ENCODE peak calls at places on chromosomes 13 and 19, in five cellular contexts. T is tibial nerve, K is heart left ventricle, Q is IMR-90, M is thyroid gland. E is an unnamed sample.

GRCh38 chr13:108903613-108904012 is 274.2 kb downstream of the MYO16 start:
- DNase-seq in K (no peak), T (no peak), M (no peak), Q (no peak), E (no peak)

GRCh38 chr13:97911311-97912138 is 42.0 kb upstream of the IPO5 start:
- DNase-seq in K (no peak), M (peak), Q (peak), T (no peak), E (peak)

GRCh38 chr13:56349866-56350265 is 790.9 kb upstream of the PRR20A start:
- DNase-seq in T (no peak), M (no peak), Q (no peak), K (no peak), E (no peak)

GRCh38 chr19:35018379-35018778 is 11.9 kb upstream of the SCN1B start:
- DNase-seq in M (no peak), K (no peak), T (no peak), Q (no peak), E (no peak)

GRCh38 chr13:74104661-74105275 is 29.4 kb downstream of the KLF12 start:
- DNase-seq in K (no peak), M (no peak), Q (no peak), T (no peak), E (no peak)

GRCh38 chr19:11401808-11402543 is 17.1 kb downstream of the RGL3 start:
- DNase-seq in Q (no peak), K (no peak), T (no peak), M (no peak), E (no peak)

GRCh38 chr13:113832204-113832603 is 31.7 kb downstream of the GAS6 start:
- DNase-seq in K (no peak), Q (no peak), T (no peak), M (no peak), E (no peak)

GRCh38 chr13:99617474-99618255 is 116.4 kb downstream of the TM9SF2 start:
- DNase-seq in T (peak), M (peak), K (no peak), Q (peak), E (peak)

GRCh38 chr19:20167020-20167644 is at the start of gene ZNF486:
- DNase-seq in K (peak), M (peak), Q (peak), T (peak), E (peak)

GRCh38 chr13:59527500-59527899 is 636.2 kb downstream of the DIAPH3 start:
- DNase-seq in T (no peak), K (no peak), M (no peak), Q (no peak), E (no peak)

GRCh38 chr13:89763011-89763410 is 1584.5 kb upstream of the MIR17HG start:
- DNase-seq in M (no peak), K (no peak), Q (no peak), T (no peak), E (no peak)

GRCh38 chr19:16268676-16269319 is 55.8 kb upstream of the KLF2 start:
- DNase-seq in T (no peak), Q (no peak), M (no peak), K (no peak), E (no peak)

GRCh38 chr19:55688422-55689218 is 13.6 kb downstream of the EPN1 start:
- DNase-seq in K (no peak), Q (no peak), M (no peak), T (no peak), E (peak)

DNA sequence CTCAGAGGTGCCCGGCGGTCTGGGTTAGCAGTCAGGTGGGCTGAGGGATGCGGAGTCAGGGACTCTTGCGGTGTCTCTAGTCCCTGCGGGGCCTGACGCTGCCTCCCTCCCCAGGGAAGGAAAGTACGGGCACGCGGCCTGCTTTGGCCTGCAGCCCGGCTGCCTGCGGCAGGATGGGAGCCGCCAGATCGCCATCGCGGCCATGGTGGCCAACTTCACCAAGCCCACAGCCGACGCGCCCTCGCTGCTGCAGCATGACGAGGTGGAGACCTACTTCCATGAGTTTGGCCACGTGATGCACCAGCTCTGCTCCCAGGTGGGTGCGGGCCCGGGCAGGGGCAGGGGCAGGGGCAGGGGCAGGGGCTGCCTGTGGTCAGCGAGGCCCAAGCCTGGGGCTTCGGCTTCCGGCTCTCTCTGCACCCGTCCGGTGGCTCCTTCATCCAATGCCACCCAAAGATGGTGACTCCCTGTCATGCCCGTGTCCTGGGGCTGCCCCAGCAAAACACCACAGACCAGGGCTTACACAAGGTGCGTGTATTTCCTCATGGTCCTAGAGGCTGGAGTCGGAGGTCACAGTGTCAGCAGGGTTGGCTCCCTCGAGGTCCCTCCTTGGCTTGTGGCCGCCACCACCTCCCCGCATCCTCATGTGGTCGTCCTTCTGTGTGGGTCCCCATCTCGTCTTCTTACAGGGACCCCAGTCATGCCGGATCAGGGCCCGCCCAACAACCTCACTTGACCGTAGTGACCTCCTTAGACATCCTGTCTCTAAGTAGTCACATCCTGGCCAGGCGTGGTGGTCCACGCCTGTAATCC is 11.3 kb upstream of the ZNF554 start:
- DNase-seq in M (no peak), K (no peak), T (no peak), Q (no peak), E (no peak)
- TF ChIP-seq POLR2A in M (no peak), K (no peak), T (no peak), Q (no peak), E (no peak)

DNA sequence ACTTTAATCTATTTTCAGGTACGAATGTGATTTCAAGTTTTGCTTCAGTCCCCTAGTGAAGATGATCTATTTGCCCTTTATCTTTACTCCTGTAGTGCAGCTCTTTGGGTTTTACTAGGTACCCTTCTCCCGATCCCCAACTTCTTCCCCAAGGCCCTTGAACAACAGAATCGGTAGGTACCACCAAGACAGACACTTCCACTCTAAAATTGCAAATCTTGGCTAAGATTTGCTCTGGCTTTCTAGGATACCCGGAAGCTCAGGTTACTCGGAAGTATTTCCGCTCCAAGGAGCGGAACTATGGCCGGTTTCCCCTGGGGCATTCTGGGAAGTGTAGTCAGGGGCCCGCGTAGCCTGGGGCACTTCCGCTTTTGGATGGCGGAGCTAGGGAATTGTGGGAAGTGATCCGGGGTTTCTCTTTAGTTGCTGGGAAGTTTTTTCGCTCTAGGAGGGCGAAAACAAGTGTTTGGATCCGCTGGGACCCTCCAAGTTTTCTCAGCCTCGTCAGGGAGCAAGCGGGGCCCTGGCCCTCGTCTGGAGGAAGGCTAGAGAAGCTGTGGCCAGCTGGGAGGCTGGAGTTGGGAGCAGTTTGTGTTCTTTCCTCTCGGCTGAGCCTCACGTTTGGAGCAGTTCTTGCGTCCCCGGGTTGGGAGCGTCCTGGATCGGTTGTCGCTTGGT is 5.1 kb upstream of the ZNF227 start:
- DNase-seq in K (peak), Q (peak), T (peak), M (peak), E (peak)
- TF ChIP-seq POLR2A in K (peak), Q (no peak), T (no peak), M (peak), E (peak)

GRCh38 chr19:32971012-32971595 is 654 bp downstream of the CEP89 start:
- DNase-seq in K (no peak), Q (no peak), T (no peak), M (no peak), E (no peak)

GRCh38 chr19:32966750-32967149 is 5.0 kb downstream of the CEP89 start:
- DNase-seq in M (no peak), K (no peak), T (no peak), Q (no peak), E (no peak)

GRCh38 chr19:32976223-32976805 is 4.3 kb downstream of the FAAP24 start:
- DNase-seq in M (peak), T (peak), Q (peak), K (peak), E (peak)

GRCh38 chr19:32969549-32969948 is 2.2 kb downstream of the CEP89 start:
- DNase-seq in T (no peak), K (no peak), Q (no peak), M (no peak), E (no peak)

GRCh38 chr19:32971715-32972540 is at the start of the genes CEP89 and FAAP24:
- DNase-seq in K (peak), M (peak), Q (peak), T (peak), E (peak)
- TF ChIP-seq POLR2A in K (peak), M (peak), Q (peak), T (no peak), E (peak)

GRCh38 chr19:57302020-57302465 is 18.2 kb upstream of the ZNF543 start:
- DNase-seq in K (no peak), M (peak), T (no peak), Q (peak), E (peak)

GRCh38 chr19:57308514-57308913 is 11.8 kb upstream of the ZNF543 start:
- DNase-seq in T (no peak), Q (no peak), K (no peak), M (no peak), E (no peak)

GRCh38 chr19:57305056-57305455 is 15.2 kb upstream of the ZNF543 start:
- DNase-seq in M (no peak), Q (no peak), T (no peak), K (no peak), E (no peak)

DNA sequence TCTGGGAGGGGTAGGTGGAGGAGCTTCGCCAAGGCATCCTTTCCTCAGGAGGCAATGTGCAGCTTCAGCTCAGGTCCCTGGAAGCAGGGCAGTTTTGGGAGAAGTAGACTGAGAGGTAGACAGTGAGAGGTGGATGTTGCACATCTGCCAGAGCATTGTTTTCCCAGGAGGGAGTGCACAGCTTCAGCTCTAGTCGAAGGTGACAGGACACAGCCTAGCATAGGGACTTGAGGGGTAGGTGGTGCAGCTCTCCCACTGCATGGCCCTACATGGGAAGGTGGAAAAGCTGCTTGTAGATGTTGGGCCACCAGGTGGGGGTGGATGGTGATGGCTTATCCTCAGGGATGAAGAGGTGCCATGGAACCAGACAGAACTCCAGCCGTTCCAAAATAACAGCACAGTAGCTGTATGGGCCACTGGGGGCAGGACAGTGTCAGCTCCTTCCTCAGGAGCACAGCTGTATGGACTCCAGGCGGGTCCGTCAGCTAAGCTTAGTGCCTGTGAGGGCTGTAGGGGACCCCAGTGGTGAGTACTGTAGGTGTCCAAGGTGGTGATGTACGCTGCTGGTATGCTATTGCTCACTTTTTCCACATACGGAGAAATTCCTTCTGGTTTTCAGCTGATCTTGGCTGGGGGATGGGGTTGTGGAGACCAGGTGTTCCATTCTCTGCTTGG is 17.4 kb upstream of the ZNF543 start:
- DNase-seq in K (no peak), T (no peak), M (no peak), Q (no peak), E (no peak)
- TF ChIP-seq POLR2A in K (no peak), T (no peak), M (no peak), Q (no peak), E (no peak)

GRCh38 chr19:58385313-58386165 is 1.5 kb upstream of the RPS5 start:
- DNase-seq in T (no peak), Q (no peak), M (no peak), K (no peak), E (no peak)
- TF ChIP-seq POLR2A in T (no peak), Q (no peak), M (no peak), K (no peak), E (no peak)

GRCh38 chr19:2428027-2428690 is 773 bp upstream of the TIMM13 start:
- DNase-seq in M (peak), K (no peak), T (no peak), Q (peak), E (peak)
- TF ChIP-seq POLR2A in M (no peak), K (no peak), T (no peak), Q (no peak), E (peak)

GRCh38 chr19:54299126-54299498 is 13.9 kb downstream of the LILRA5 start:
- DNase-seq in M (no peak), T (no peak), Q (no peak), K (no peak), E (no peak)
- TF ChIP-seq POLR2A in M (no peak), T (no peak), Q (no peak), K (no peak), E (no peak)

E was measured in erythroblast.